ENCODE peak calls at places on chromosomes 4 and X, in five cellular contexts. One of them, this sample, is unnamed.

GRCh38 chr4:135777386-135777785 is 1575.8 kb upstream of the PABPC4L start:
- DNase-seq in neuronal stem cell: no peak
- DNase-seq in CD8-positive, alpha-beta memory T cell: no peak
- DNase-seq in DND-41: no peak
- DNase-seq in aorta: no peak
- DNase-seq in this sample: no peak

GRCh38 chr4:140071806-140072205 is 82.2 kb downstream of the MAML3 start:
- DNase-seq in neuronal stem cell: no peak
- DNase-seq in CD8-positive, alpha-beta memory T cell: no peak
- DNase-seq in DND-41: peak
- DNase-seq in aorta: no peak
- DNase-seq in this sample: peak

GRCh38 chr4:153542835-153543234 is 76.7 kb downstream of the TMEM131L start:
- DNase-seq in neuronal stem cell: no peak
- DNase-seq in CD8-positive, alpha-beta memory T cell: no peak
- DNase-seq in DND-41: no peak
- DNase-seq in aorta: no peak
- DNase-seq in this sample: no peak

GRCh38 chrX:153400146-153401132 is 711 bp downstream of the PNMA6E start:
- DNase-seq in neuronal stem cell: peak
- DNase-seq in CD8-positive, alpha-beta memory T cell: peak
- DNase-seq in DND-41: peak
- DNase-seq in aorta: no peak
- DNase-seq in this sample: peak

GRCh38 chr4:98055800-98056501 is 87.3 kb downstream of the STPG2 start:
- DNase-seq in neuronal stem cell: no peak
- DNase-seq in CD8-positive, alpha-beta memory T cell: no peak
- DNase-seq in DND-41: no peak
- DNase-seq in aorta: peak
- DNase-seq in this sample: no peak

GRCh38 chrX:114997779-114998178 is 19.6 kb downstream of the IL13RA2 start:
- DNase-seq in neuronal stem cell: no peak
- DNase-seq in CD8-positive, alpha-beta memory T cell: no peak
- DNase-seq in DND-41: no peak
- DNase-seq in aorta: no peak
- DNase-seq in this sample: no peak

GRCh38 chr4:184807797-184808718 is 17.7 kb downstream of the ACSL1 start:
- DNase-seq in neuronal stem cell: peak
- DNase-seq in CD8-positive, alpha-beta memory T cell: no peak
- DNase-seq in DND-41: no peak
- DNase-seq in aorta: no peak
- DNase-seq in this sample: no peak

GRCh38 chrX:41616935-41617334 is 71.8 kb upstream of the GPR34 start:
- DNase-seq in neuronal stem cell: no peak
- DNase-seq in CD8-positive, alpha-beta memory T cell: no peak
- DNase-seq in DND-41: no peak
- DNase-seq in aorta: no peak
- DNase-seq in this sample: no peak

GRCh38 chr4:54189140-54189539 is 40.0 kb upstream of the PDGFRA start:
- DNase-seq in neuronal stem cell: no peak
- DNase-seq in CD8-positive, alpha-beta memory T cell: no peak
- DNase-seq in DND-41: no peak
- DNase-seq in aorta: no peak
- DNase-seq in this sample: no peak

GRCh38 chr4:140004580-140005314 is 149.2 kb downstream of the MAML3 start:
- DNase-seq in neuronal stem cell: peak
- DNase-seq in CD8-positive, alpha-beta memory T cell: no peak
- DNase-seq in DND-41: no peak
- DNase-seq in aorta: peak
- DNase-seq in this sample: no peak

GRCh38 chr4:168836482-168836881 is 173.6 kb downstream of the CBR4 start:
- DNase-seq in neuronal stem cell: no peak
- DNase-seq in CD8-positive, alpha-beta memory T cell: no peak
- DNase-seq in DND-41: no peak
- DNase-seq in aorta: no peak
- DNase-seq in this sample: no peak

GRCh38 chr4:14254252-14254651 is 626.7 kb upstream of the BOD1L1 start:
- DNase-seq in neuronal stem cell: no peak
- DNase-seq in CD8-positive, alpha-beta memory T cell: no peak
- DNase-seq in DND-41: no peak
- DNase-seq in aorta: peak
- DNase-seq in this sample: peak

GRCh38 chrX:12548341-12548740 is 242.9 kb upstream of the PRPS2 start:
- DNase-seq in neuronal stem cell: no peak
- DNase-seq in CD8-positive, alpha-beta memory T cell: no peak
- DNase-seq in DND-41: no peak
- DNase-seq in aorta: no peak
- DNase-seq in this sample: no peak

GRCh38 chrX:147900349-147900748 is 11.4 kb upstream of the FMR1 start:
- DNase-seq in neuronal stem cell: no peak
- DNase-seq in CD8-positive, alpha-beta memory T cell: no peak
- DNase-seq in DND-41: no peak
- DNase-seq in aorta: no peak
- DNase-seq in this sample: no peak

GRCh38 chr4:55675196-55675793 is 39.2 kb upstream of the NMU start:
- DNase-seq in neuronal stem cell: no peak
- DNase-seq in CD8-positive, alpha-beta memory T cell: no peak
- DNase-seq in DND-41: peak
- DNase-seq in aorta: no peak
- DNase-seq in this sample: no peak

GRCh38 chr4:19689511-19689910 is 562.2 kb upstream of the SLIT2 start:
- DNase-seq in neuronal stem cell: no peak
- DNase-seq in CD8-positive, alpha-beta memory T cell: no peak
- DNase-seq in DND-41: no peak
- DNase-seq in aorta: no peak
- DNase-seq in this sample: no peak

GRCh38 chr4:38837849-38838248 is 18.8 kb downstream of the TLR6 start:
- DNase-seq in neuronal stem cell: no peak
- DNase-seq in CD8-positive, alpha-beta memory T cell: no peak
- DNase-seq in DND-41: no peak
- DNase-seq in aorta: no peak
- DNase-seq in this sample: no peak

GRCh38 chr4:11469900-11470708 is 41.4 kb upstream of the HS3ST1 start:
- DNase-seq in neuronal stem cell: no peak
- DNase-seq in CD8-positive, alpha-beta memory T cell: no peak
- DNase-seq in DND-41: no peak
- DNase-seq in aorta: no peak
- DNase-seq in this sample: no peak
- H3K4me3 ChIP-seq in neuronal stem cell: no peak
- H3K4me3 ChIP-seq in CD8-positive, alpha-beta memory T cell: no peak
- H3K4me3 ChIP-seq in DND-41: no peak
- H3K4me3 ChIP-seq in aorta: no peak
- H3K4me3 ChIP-seq in this sample: no peak

DNA sequence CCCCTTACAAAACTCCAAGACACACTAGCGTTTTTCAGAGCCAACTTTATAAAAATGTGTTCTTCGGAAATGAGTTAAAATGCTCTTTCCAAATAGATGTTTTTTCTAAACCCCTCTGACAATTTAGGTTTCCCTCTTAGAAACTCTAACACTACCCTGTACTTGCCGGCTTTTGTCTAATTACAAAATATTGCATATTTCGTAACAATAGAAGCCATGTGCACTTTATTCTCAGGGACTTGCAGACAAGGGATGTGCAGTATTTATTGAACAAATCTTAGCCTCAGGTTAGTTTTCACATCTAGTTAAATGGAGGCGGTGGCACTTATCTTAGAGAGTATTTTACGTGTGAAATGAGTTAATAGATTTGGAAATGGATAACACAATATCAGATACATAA is 547 bp upstream of the PABPC4L start:
- DNase-seq in neuronal stem cell: no peak
- DNase-seq in CD8-positive, alpha-beta memory T cell: no peak
- DNase-seq in DND-41: no peak
- DNase-seq in aorta: no peak
- DNase-seq in this sample: no peak
- H3K4me3 ChIP-seq in neuronal stem cell: no peak
- H3K4me3 ChIP-seq in CD8-positive, alpha-beta memory T cell: no peak
- H3K4me3 ChIP-seq in DND-41: peak
- H3K4me3 ChIP-seq in aorta: peak
- H3K4me3 ChIP-seq in this sample: no peak

DNA sequence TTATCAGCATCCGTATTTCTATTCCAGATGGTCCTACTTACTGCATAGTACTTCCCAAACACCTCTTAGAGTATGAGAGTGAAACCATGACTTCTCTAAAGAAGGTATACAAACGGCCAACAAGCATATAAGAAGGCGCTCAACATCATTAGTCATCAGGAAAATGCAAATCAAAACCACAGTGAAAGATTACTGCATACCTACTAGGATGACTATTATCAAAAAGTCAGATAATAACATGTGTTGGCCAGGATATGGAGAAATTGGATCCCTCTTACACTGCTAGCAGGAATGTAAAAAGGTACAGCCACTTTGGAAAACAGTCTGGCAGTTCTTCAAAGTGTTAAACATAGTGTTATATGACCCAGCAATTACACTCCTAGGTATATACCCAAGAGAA is 215.3 kb upstream of the CXorf66 start:
- DNase-seq in neuronal stem cell: no peak
- DNase-seq in CD8-positive, alpha-beta memory T cell: no peak
- DNase-seq in DND-41: no peak
- DNase-seq in aorta: no peak
- DNase-seq in this sample: no peak
- H3K4me3 ChIP-seq in neuronal stem cell: no peak
- H3K4me3 ChIP-seq in CD8-positive, alpha-beta memory T cell: no peak
- H3K4me3 ChIP-seq in DND-41: no peak
- H3K4me3 ChIP-seq in aorta: no peak
- H3K4me3 ChIP-seq in this sample: no peak

DNA sequence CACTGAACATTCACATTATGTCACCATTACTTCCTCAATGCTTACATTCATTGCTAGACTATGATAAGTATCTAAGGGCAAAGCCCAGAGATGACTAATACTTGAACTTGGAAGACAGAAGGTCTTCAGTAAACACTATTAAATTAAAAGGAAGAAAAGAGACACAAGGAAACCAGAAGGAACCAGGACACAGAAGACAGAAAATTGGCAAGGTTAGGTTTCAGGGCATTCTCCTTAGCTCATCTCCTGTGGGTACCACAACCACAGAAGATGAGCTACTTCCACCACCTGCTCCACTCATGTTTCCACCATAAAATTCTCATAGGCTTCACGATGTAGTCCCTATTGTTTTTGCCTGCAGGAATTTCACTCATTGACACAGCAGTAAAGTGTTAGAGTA is 64.9 kb downstream of the NLGN4X start:
- DNase-seq in neuronal stem cell: no peak
- DNase-seq in CD8-positive, alpha-beta memory T cell: no peak
- DNase-seq in DND-41: no peak
- DNase-seq in aorta: no peak
- DNase-seq in this sample: no peak
- H3K4me3 ChIP-seq in neuronal stem cell: no peak
- H3K4me3 ChIP-seq in CD8-positive, alpha-beta memory T cell: no peak
- H3K4me3 ChIP-seq in DND-41: no peak
- H3K4me3 ChIP-seq in aorta: no peak
- H3K4me3 ChIP-seq in this sample: no peak

DNA sequence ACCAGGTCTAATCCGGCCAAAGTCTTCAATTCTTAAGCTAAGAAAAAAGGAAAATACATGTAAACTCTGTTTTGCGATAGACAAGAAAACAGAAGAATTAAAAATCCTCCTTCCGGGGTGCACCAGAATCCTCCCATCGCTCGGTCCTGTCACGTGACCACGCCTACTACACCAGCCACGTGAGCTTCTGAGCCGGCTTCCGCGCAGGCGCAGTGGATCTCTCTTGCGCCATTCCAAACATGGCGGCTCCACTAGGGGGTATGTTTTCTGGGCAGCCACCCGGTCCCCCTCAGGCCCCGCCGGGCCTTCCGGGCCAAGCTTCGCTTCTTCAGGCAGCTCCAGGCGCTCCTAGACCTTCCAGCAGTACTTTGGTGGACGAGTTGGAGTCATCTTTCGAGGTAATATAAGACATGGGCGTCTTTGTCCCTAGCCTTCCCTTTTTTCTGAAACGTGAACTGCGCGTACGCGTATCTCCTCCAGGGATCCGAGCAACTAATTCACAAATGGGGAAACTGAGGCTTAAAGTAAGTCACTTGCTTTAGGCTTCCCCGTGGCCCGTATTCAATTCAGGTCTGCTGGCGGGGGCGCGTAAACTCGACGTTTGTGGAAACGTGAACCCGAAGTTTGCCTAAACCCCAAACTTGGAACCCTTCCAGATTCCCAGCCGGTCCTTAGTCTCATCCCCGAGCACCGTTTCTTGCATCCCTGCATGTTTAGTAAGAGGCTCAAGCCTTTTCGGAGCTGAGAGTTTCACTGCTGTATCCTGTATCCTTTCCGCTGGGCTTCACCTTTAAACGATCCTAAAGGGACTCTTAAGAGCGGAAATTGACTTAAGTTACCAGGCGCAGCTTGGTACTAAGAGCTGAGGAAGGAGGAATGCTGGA is at the start of gene MED28:
- DNase-seq in neuronal stem cell: peak
- DNase-seq in CD8-positive, alpha-beta memory T cell: peak
- DNase-seq in DND-41: peak
- DNase-seq in aorta: peak
- DNase-seq in this sample: peak
- H3K4me3 ChIP-seq in neuronal stem cell: peak
- H3K4me3 ChIP-seq in CD8-positive, alpha-beta memory T cell: peak
- H3K4me3 ChIP-seq in DND-41: peak
- H3K4me3 ChIP-seq in aorta: peak
- H3K4me3 ChIP-seq in this sample: peak

DNA sequence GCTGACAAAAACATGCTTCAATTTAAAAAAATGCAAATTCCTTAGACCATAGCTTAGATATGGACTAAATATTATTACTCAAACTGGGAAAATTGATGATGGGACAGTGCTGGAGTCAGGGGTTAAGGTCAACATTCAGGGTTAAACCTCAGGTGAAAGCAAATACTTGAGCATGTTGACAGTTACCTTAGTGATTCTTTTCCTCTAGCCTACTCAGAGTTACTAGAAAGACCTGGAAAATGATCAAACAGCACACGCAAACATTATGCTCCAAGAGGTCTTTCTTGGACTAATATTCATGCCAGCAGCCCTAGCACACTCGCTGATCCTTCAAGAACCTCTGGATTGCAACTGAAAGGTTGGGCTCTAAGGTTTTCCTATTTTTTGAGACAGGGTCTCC is 10.8 kb downstream of the IGFBP7 start:
- DNase-seq in neuronal stem cell: no peak
- DNase-seq in CD8-positive, alpha-beta memory T cell: no peak
- DNase-seq in DND-41: no peak
- DNase-seq in aorta: no peak
- DNase-seq in this sample: no peak
- H3K4me3 ChIP-seq in neuronal stem cell: no peak
- H3K4me3 ChIP-seq in CD8-positive, alpha-beta memory T cell: no peak
- H3K4me3 ChIP-seq in DND-41: no peak
- H3K4me3 ChIP-seq in aorta: no peak
- H3K4me3 ChIP-seq in this sample: no peak

GRCh38 chrX:53084043-53084570 is 1.9 kb downstream of the TSPYL2 start:
- DNase-seq in neuronal stem cell: no peak
- DNase-seq in CD8-positive, alpha-beta memory T cell: no peak
- DNase-seq in DND-41: no peak
- DNase-seq in aorta: no peak
- DNase-seq in this sample: no peak
- H3K4me3 ChIP-seq in neuronal stem cell: no peak
- H3K4me3 ChIP-seq in CD8-positive, alpha-beta memory T cell: no peak
- H3K4me3 ChIP-seq in DND-41: no peak
- H3K4me3 ChIP-seq in aorta: peak
- H3K4me3 ChIP-seq in this sample: no peak